ENCODE peak calls at places on chromosome 21, in four cellular contexts. T, W, E and I are unnamed samples.

GRCh38 chr21:18443085-18443484 is 39.5 kb upstream of the TMPRSS15 start:
- DNase-seq in T (no peak), W (no peak), E (no peak), I (no peak)

GRCh38 chr21:35423694-35424093 is 374.6 kb upstream of the RUNX1 start:
- DNase-seq in T (no peak), W (no peak), E (no peak), I (no peak)

GRCh38 chr21:37622755-37623543 is 256.4 kb downstream of the DYRK1A start:
- DNase-seq in T (no peak), W (no peak), E (no peak), I (no peak)

GRCh38 chr21:44035244-44035643 is 23.1 kb downstream of the TRAPPC10 start:
- DNase-seq in T (no peak), W (no peak), E (no peak), I (no peak)

GRCh38 chr21:36125513-36126121 is 9.3 kb upstream of the CBR3 start:
- DNase-seq in T (peak), W (peak), E (no peak), I (peak)

GRCh38 chr21:37503848-37504467 is 137.4 kb downstream of the DYRK1A start:
- DNase-seq in T (no peak), W (peak), E (no peak), I (no peak)

GRCh38 chr21:28442624-28443023 is 550.1 kb downstream of the LTN1 start:
- DNase-seq in T (no peak), W (no peak), E (no peak), I (no peak)

GRCh38 chr21:31354604-31355443 is 10.8 kb upstream of the TIAM1 start:
- DNase-seq in T (no peak), W (no peak), E (peak), I (no peak)

GRCh38 chr21:35179990-35180557 is 131.0 kb upstream of the RUNX1 start:
- DNase-seq in T (no peak), W (no peak), E (no peak), I (no peak)

GRCh38 chr21:28794341-28794970 is 198.2 kb downstream of the LTN1 start:
- DNase-seq in T (no peak), W (no peak), E (no peak), I (no peak)

GRCh38 chr21:33816148-33816547 is 99.5 kb downstream of the ATP5PO start:
- DNase-seq in T (no peak), W (no peak), E (no peak), I (no peak)

GRCh38 chr21:33817136-33817535 is 98.5 kb downstream of the ATP5PO start:
- DNase-seq in T (no peak), W (no peak), E (no peak), I (peak)

GRCh38 chr21:33820371-33820770 is 95.2 kb downstream of the ATP5PO start:
- DNase-seq in T (no peak), W (no peak), E (no peak), I (no peak)

GRCh38 chr21:33815153-33815707 is 100.4 kb downstream of the ATP5PO start:
- DNase-seq in T (no peak), W (no peak), E (no peak), I (no peak)

GRCh38 chr21:33817663-33818433 is 97.8 kb downstream of the ATP5PO start:
- DNase-seq in T (peak), W (no peak), E (no peak), I (peak)
- TF ChIP-seq FOXK2 in T (no peak), W (no peak), E (no peak), I (no peak)

GRCh38 chr21:27171704-27172103 is 204.8 kb upstream of the ADAMTS5 start:
- DNase-seq in T (no peak), W (no peak), E (no peak), I (no peak)
- TF ChIP-seq FOXK2 in T (no peak), W (no peak), E (no peak), I (no peak)

GRCh38 chr21:45974073-45975016 is 7.2 kb upstream of the COL6A1 start:
- DNase-seq in T (no peak), W (no peak), E (no peak), I (peak)
- TF ChIP-seq FOXK2 in T (no peak), W (no peak), E (no peak), I (no peak)

GRCh38 chr21:15444118-15444960 is 285.4 kb upstream of the USP25 start:
- DNase-seq in T (no peak), W (peak), E (no peak), I (no peak)

GRCh38 chr21:15449556-15449955 is 280.2 kb upstream of the USP25 start:
- DNase-seq in T (no peak), W (no peak), E (no peak), I (no peak)

GRCh38 chr21:15443740-15444117 is 286.1 kb upstream of the USP25 start:
- DNase-seq in T (no peak), W (peak), E (no peak), I (no peak)

GRCh38 chr21:15445327-15445726 is 284.5 kb upstream of the USP25 start:
- DNase-seq in T (no peak), W (no peak), E (peak), I (no peak)

GRCh38 chr21:15446193-15446592 is 283.6 kb upstream of the USP25 start:
- DNase-seq in T (no peak), W (no peak), E (no peak), I (no peak)
- TF ChIP-seq FOXK2 in T (no peak), W (no peak), E (no peak), I (no peak)

GRCh38 chr21:45317401-45318145 is 29.9 kb upstream of the POFUT2 start:
- DNase-seq in T (no peak), W (peak), E (no peak), I (no peak)

GRCh38 chr21:45320261-45320990 is 32.7 kb upstream of the POFUT2 start:
- DNase-seq in T (no peak), W (no peak), E (no peak), I (no peak)

GRCh38 chr21:45318146-45318555 is 30.5 kb upstream of the POFUT2 start:
- DNase-seq in T (no peak), W (no peak), E (no peak), I (no peak)

GRCh38 chr21:45319461-45320211 is 31.9 kb upstream of the POFUT2 start:
- DNase-seq in T (no peak), W (no peak), E (no peak), I (no peak)

DNA sequence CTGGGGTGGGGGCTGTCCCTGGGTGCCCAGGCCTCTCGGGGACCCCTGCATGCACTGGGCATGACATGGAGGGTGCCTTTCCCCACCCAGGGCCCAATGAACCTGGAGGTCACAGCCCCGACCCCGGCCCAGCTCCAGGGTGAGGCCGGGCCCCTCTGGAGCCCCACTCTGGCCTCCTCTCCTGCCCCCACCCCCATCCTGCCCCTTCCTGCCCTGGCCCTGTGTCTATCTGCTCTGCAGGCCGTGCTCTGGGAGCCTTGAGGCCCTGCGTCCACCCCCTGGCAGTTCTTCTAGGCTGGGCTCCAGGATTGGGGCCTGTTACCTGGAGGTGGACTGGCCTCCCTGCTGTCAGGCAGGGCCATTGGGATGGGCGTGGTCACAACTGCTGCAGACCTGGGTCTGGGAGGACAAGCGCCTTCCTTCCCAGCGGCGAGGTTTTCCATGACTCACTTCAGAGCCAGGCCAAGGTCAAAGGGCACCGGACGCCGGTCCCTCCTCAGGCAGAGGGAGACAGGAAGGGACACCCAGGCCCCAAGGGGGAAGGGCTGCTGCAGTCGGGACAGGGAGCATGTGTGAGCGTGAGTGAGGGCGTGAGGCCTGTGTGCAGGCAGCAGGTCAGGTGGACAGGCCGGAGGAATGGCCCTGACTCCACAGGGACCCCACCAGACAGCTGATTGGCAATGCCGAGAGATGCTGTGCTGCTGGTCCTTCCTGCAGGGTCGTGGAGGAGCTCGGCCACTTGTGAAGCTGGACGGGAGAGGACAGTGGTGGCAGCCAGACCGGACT is 31.1 kb upstream of the POFUT2 start:
- DNase-seq in T (peak), W (peak), E (no peak), I (no peak)
- TF ChIP-seq FOXK2 in T (peak), W (no peak), E (no peak), I (no peak)

DNA sequence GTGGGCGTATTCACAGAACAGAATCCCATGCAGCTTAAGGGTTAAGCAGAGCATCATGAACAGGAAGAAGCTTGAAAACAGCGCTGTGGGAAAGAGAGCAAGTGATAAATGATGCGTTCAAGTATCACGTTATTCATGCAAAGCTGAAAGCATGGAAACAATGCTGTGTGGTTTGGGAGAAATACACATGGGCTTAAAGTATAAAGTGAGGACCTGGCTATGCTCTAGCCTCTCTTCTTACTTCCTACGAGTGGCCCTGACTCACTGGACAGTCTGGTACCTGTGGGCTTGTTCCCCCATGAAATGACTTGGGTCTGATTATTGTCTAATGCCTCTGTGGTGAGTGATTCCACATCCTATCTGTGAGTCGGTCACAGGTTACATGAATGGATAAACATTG is 25.6 kb downstream of the TMPRSS2 start:
- DNase-seq in T (no peak), W (no peak), E (no peak), I (no peak)
- TF ChIP-seq FOXK2 in T (no peak), W (no peak), E (no peak), I (no peak)

DNA sequence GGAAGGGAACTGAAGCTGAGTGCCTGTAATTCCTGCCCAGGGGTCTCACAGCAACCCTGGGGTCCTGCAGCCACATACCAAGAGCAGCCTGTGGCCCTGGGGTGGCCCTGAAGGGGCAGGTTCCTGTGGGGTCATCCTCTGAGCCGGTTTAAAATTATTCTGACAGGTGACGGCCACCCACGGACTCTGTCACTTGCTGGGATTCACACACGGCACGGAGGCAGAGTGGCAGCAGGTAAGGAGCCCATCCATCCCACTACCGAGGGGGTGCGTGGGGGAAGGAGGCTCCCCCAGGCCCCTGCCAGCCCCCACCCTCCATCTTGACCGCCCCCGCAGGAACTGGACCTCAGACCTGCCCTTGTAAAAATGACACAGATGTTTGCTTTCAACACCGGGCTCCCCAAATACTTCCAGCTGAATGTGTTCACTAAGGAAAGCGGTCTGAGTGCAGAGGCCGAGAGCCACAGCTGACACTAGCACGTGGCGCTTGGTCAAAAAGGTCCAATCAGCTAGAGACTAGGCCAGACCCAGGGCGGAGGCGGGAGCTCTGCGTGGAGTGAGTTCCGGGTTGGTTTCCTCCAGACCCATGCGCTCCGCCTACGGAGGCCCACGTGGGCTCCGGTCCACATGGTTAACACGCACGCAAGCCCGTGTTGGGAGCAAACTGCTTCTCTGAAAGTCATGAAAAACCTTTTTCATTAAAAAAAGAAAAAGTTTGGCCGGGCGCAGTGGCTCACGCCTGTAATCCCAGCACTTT is 10.0 kb downstream of the YBEY start:
- DNase-seq in T (peak), W (peak), E (no peak), I (peak)
- TF ChIP-seq FOXK2 in T (no peak), W (no peak), E (no peak), I (no peak)

GRCh38 chr21:42216726-42217572 is 2.0 kb upstream of the ABCG1 start:
- DNase-seq in T (no peak), W (no peak), E (no peak), I (no peak)
- TF ChIP-seq FOXK2 in T (no peak), W (no peak), E (no peak), I (no peak)

GRCh38 chr21:38861006-38861405 is 55.3 kb downstream of the ETS2 start:
- DNase-seq in T (no peak), W (no peak), E (no peak), I (no peak)

GRCh38 chr21:38857152-38857825 is 51.6 kb downstream of the ETS2 start:
- DNase-seq in T (peak), W (peak), E (no peak), I (no peak)

GRCh38 chr21:38861989-38862683 is 56.4 kb downstream of the ETS2 start:
- DNase-seq in T (no peak), W (no peak), E (peak), I (no peak)

GRCh38 chr21:38859852-38860251 is 54.1 kb downstream of the ETS2 start:
- DNase-seq in T (no peak), W (no peak), E (no peak), I (no peak)

DNA sequence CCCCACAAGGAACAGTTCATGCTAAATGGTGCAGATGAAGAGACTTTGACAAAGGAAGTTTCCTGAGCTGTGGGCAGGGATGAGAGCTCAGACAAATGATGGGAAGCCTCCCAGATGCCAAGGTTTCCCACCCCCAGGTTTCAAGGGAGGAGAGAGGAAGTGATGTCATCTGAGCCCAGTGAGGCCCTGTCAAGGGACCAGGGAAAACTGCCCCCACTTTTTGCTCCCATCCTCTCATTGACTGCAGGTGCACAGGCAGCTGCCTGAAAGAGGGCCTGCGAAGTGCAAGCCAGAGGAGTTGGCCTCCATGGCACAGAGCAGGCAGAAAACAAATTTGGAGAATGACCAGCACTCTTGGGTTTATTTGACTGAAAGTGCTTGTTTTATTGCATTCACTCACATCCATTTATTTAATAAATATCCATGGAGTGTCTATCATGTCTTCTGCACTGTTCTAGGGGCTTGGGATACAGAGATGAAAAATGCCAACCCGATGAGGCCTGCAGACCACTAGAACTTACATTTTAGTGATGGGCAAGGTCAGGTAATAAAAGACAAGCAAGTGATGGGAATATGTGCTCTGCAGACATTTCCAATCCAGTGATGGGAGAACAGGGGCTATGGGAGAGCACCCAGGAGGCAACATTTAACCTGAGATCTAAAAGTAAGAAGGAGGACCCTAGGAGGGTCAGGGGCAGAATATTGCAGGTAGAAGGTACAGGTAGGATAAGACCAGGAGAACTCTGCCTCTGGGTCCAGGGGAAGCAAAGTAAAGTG is 52.9 kb downstream of the ETS2 start:
- DNase-seq in T (no peak), W (no peak), E (no peak), I (no peak)
- TF ChIP-seq FOXK2 in T (no peak), W (no peak), E (no peak), I (no peak)

GRCh38 chr21:33767236-33767635 is 124.9 kb downstream of the ITSN1 start:
- DNase-seq in T (no peak), W (no peak), E (no peak), I (no peak)
- TF ChIP-seq FOXK2 in T (no peak), W (no peak), E (no peak), I (no peak)